ENCODE peak calls at places on chromosomes 4 and X, in ten cellular contexts. N, J, H, R, O, Z, U, C, L and E are unnamed samples. For H3K27me3, the result is how much of the 10 kb centered on the place peaks cover.

GRCh38 chr4:43337707-43338106 is 445.2 kb downstream of the GRXCR1 start:
- DNase-seq in C (no peak), U (no peak), N (no peak), Z (no peak), R (peak), L (no peak), O (no peak), H (no peak), J (no peak), E (no peak)

GRCh38 chr4:2083826-2084160 is 24.7 kb downstream of the NAT8L start:
- DNase-seq in Z (no peak), L (no peak), U (no peak), C (no peak), N (peak), J (no peak), O (no peak), R (no peak), H (no peak), E (no peak)

GRCh38 chr4:170014359-170015008 is 11.7 kb downstream of the MFAP3L start:
- DNase-seq in Z (no peak), J (no peak), L (no peak), N (no peak), H (no peak), O (peak), C (no peak), R (peak), U (no peak), E (no peak)

GRCh38 chr4:36011381-36011780 is 232.9 kb downstream of the ARAP2 start:
- DNase-seq in L (no peak), R (peak), N (no peak), Z (no peak), O (no peak), J (no peak), H (no peak), U (no peak), C (no peak), E (no peak)

GRCh38 chr4:89949782-89950387 is 55.2 kb downstream of the MMRN1 start:
- DNase-seq in L (no peak), O (no peak), H (no peak), R (no peak), Z (no peak), N (no peak), U (no peak), C (peak), J (no peak), E (no peak)

GRCh38 chrX:152861116-152861515 is 30.3 kb downstream of the NSDHL start:
- DNase-seq in H (no peak), U (no peak), J (no peak), N (no peak), L (no peak), Z (no peak), O (no peak), R (peak), C (no peak), E (no peak)

GRCh38 chr4:19772581-19772980 is 479.1 kb upstream of the SLIT2 start:
- DNase-seq in H (no peak), R (no peak), N (no peak), L (no peak), C (no peak), J (no peak), O (no peak), Z (no peak), U (no peak), E (no peak)

GRCh38 chr4:31236635-31237173 is 516.5 kb downstream of the PCDH7 start:
- DNase-seq in L (no peak), N (no peak), C (no peak), J (no peak), Z (no peak), R (peak), U (no peak), H (no peak), O (no peak), E (no peak)

GRCh38 chr4:99091174-99091573 is 2.6 kb upstream of the ADH5 start:
- DNase-seq in J (no peak), U (no peak), N (no peak), O (no peak), L (no peak), R (no peak), C (no peak), Z (no peak), H (no peak), E (no peak)

GRCh38 chr4:36386691-36387090 is 105.3 kb downstream of the DTHD1 start:
- DNase-seq in C (no peak), N (no peak), U (no peak), L (no peak), Z (no peak), R (no peak), J (no peak), O (no peak), H (no peak), E (no peak)

GRCh38 chr4:87423313-87424031 is 1.1 kb downstream of the NUDT9 start:
- DNase-seq in H (no peak), J (no peak), U (no peak), R (no peak), O (no peak), Z (no peak), N (no peak), L (no peak), C (no peak), E (no peak)

GRCh38 chr4:109184421-109184956 is 118.0 kb downstream of the COL25A1 start:
- DNase-seq in J (no peak), R (peak), O (no peak), H (no peak), U (no peak), Z (no peak), L (no peak), C (no peak), N (no peak), E (peak)

GRCh38 chr4:144591401-144591800 is 54.6 kb upstream of the HHIP start:
- DNase-seq in Z (no peak), R (peak), L (no peak), H (no peak), O (no peak), J (no peak), U (peak), N (no peak), C (peak), E (no peak)

GRCh38 chr4:99587803-99588202 is 13.2 kb downstream of the MTTP start:
- DNase-seq in R (peak), L (no peak), Z (no peak), C (no peak), H (no peak), U (no peak), J (no peak), N (no peak), O (no peak), E (no peak)

GRCh38 chrX:65874765-65875164 is 165.1 kb downstream of the VSIG4 start:
- DNase-seq in L (no peak), C (no peak), N (no peak), R (no peak), O (no peak), J (no peak), U (no peak), Z (no peak), H (no peak), E (no peak)

GRCh38 chr4:19381068-19381467 is 870.6 kb upstream of the SLIT2 start:
- DNase-seq in O (no peak), U (no peak), J (no peak), Z (no peak), H (no peak), R (peak), L (no peak), C (no peak), N (no peak), E (no peak)

GRCh38 chr4:16067515-16067914 is 16.3 kb downstream of the PROM1 start:
- DNase-seq in J (no peak), C (no peak), O (no peak), H (no peak), R (peak), N (peak), U (no peak), L (no peak), Z (no peak), E (no peak)

GRCh38 chrX:109327271-109327670 is 154.6 kb downstream of the GUCY2F start:
- DNase-seq in O (no peak), U (no peak), C (no peak), N (no peak), H (no peak), J (no peak), L (no peak), Z (no peak), R (peak), E (no peak)

GRCh38 chr4:74768857-74769525 is 25.3 kb downstream of the BTC start:
- DNase-seq in C (no peak), L (no peak), U (no peak), N (no peak), J (no peak), H (no peak), O (no peak), Z (no peak), R (peak), E (no peak)

GRCh38 chrX:70134116-70134477 is 850 bp downstream of the IGBP1 start:
- DNase-seq in J (no peak), U (no peak), L (peak), Z (no peak), H (no peak), O (no peak), R (no peak), C (peak), N (no peak), E (no peak)

GRCh38 chrX:136660896-136661295 is 12.9 kb downstream of the CD40LG start:
- DNase-seq in R (no peak), L (no peak), Z (no peak), O (no peak), U (no peak), N (no peak), C (no peak), J (no peak), H (no peak), E (no peak)

GRCh38 chrX:131728295-131729145 is 184.6 kb downstream of the OR13H1 start:
- DNase-seq in C (no peak), Z (no peak), L (peak), R (peak), J (peak), U (no peak), N (no peak), H (peak), O (peak), E (no peak)

GRCh38 chrX:133403984-133404383 is 11.3 kb downstream of the GPC4 start:
- DNase-seq in Z (no peak), L (no peak), R (no peak), O (no peak), J (no peak), N (no peak), U (no peak), H (no peak), C (no peak), E (no peak)

GRCh38 chr4:177255359-177255758 is 54.3 kb upstream of the NEIL3 start:
- DNase-seq in L (no peak), N (no peak), C (no peak), J (no peak), U (no peak), Z (no peak), O (no peak), H (no peak), R (no peak), E (no peak)

GRCh38 chrX:154775611-154776349 is 13.1 kb downstream of the DKC1 start:
- DNase-seq in C (peak), R (no peak), U (no peak), Z (no peak), H (no peak), J (no peak), O (no peak), N (no peak), L (no peak), E (no peak)

GRCh38 chr4:183876268-183876934 is 28.7 kb upstream of the STOX2 start:
- DNase-seq in R (peak), N (no peak), J (no peak), L (no peak), H (peak), U (peak), Z (peak), C (no peak), O (peak), E (no peak)

GRCh38 chrX:27968891-27969290 is 12.4 kb downstream of the DCAF8L1 start:
- DNase-seq in H (no peak), L (no peak), J (no peak), O (no peak), R (no peak), U (no peak), Z (no peak), C (no peak), N (no peak), E (no peak)

GRCh38 chrX:120697053-120697452 is 67.2 kb upstream of the C1GALT1C1 start:
- DNase-seq in R (no peak), O (no peak), U (no peak), N (no peak), C (no peak), H (no peak), L (peak), Z (no peak), J (peak), E (no peak)

GRCh38 chr4:2064276-2064991 is 5.3 kb downstream of the NAT8L start:
- DNase-seq in R (no peak), L (no peak), Z (peak), J (no peak), O (no peak), N (peak), H (no peak), C (no peak), U (peak), E (no peak)

GRCh38 chrX:10526442-10526841 is 93.9 kb downstream of the MID1 start:
- DNase-seq in U (no peak), N (no peak), Z (no peak), O (no peak), R (peak), C (no peak), L (no peak), J (no peak), H (no peak), E (no peak)

GRCh38 chrX:93874554-93874953 is 200.5 kb downstream of the FAM133A start:
- DNase-seq in N (peak), U (no peak), J (no peak), C (peak), Z (no peak), L (no peak), R (no peak), H (no peak), O (no peak), E (peak)

DNA sequence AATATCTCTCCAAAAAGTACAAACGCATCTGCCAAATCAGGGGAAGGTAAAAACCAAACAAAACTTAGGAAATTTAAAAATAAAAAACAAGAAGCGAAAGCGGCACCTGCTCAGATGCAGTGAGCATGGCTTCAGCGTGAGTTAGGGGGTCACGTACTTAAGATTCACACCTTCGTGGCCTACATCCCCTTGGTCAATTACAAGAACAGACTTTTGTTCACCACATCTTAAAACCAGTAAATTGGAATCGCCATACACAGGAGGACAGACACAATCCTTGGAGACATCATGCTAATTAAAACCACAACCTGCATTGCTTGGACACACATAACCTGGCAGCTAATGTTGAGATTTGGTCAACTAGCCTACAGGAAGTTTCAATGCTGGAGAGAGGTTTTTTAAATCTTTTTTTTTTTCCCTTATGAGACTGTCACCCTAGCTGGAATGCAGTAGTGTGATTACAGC is 12.5 kb upstream of the SEL1L3 start:
- DNase-seq in R (no peak), Z (no peak), J (peak), U (no peak), N (no peak), O (no peak), L (no peak), H (no peak), C (no peak), E (no peak)
- H3K27ac ChIP-seq in R (no peak), Z (no peak), J (peak), U (no peak), N (no peak), O (no peak), L (no peak), H (no peak), C (no peak), E (no peak)

GRCh38 chr4:125316391-125316780 is 1.6 kb downstream of the FAT4 start:
- DNase-seq in O (peak), L (no peak), Z (peak), U (peak), N (peak), J (no peak), R (no peak), H (no peak), C (peak), E (peak)
- H3K4me3 ChIP-seq in O (peak), L (no peak), Z (peak), U (peak), N (peak), J (no peak), R (peak), H (peak), C (peak), E (peak)

GRCh38 chrX:140501321-140501720 is 3.5 kb downstream of the SOX3 start:
- DNase-seq in Z (no peak), J (no peak), L (no peak), C (no peak), H (no peak), N (peak), O (no peak), U (no peak), R (no peak), E (no peak)

GRCh38 chrX:140502491-140503229 is 2.2 kb downstream of the SOX3 start:
- DNase-seq in Z (no peak), J (no peak), C (peak), H (no peak), L (no peak), R (no peak), U (no peak), O (no peak), N (peak), E (no peak)

GRCh38 chrX:140503230-140503585 is 1.7 kb downstream of the SOX3 start:
- DNase-seq in Z (no peak), O (no peak), R (no peak), U (no peak), N (peak), L (no peak), H (no peak), J (no peak), C (no peak), E (no peak)

GRCh38 chrX:140500427-140500826 is 4.4 kb downstream of the SOX3 start:
- DNase-seq in R (no peak), L (no peak), U (no peak), Z (no peak), H (no peak), N (peak), O (no peak), C (no peak), J (no peak), E (no peak)

DNA sequence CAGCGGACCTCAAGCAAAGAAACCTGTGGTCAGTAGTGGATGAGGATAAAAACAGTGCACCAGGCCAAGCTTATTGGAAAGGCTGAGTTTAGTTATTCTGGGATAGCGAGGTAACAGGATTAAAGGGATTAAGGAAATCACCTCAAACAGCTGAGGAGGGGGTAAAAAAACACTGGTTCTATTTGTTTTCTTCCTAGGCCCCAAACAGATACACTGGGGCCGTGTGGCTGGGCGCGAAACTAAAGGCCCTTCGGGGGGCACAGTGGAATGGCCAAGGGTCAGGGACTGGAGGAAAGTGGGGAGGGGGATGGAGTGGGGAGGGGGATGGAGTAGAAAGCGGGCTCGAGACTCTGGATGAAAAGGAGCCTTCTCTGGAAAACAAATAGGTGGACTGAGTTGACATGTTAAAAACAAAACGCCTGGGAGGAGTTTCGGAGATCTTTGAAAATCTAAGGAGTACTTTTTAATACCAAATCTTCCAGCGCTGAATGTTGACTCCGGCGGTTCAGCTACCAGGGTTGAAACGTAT is 2.9 kb downstream of the SOX3 start:
- DNase-seq in L (no peak), J (no peak), N (peak), U (no peak), O (no peak), R (no peak), Z (no peak), H (no peak), C (no peak), E (no peak)
- H3K27me3 ChIP-seq in L (under half), J (under half), N (half or more), U (under half), O (under half), R (under half), Z (under half), H (under half), C (half or more), E (under half)

DNA sequence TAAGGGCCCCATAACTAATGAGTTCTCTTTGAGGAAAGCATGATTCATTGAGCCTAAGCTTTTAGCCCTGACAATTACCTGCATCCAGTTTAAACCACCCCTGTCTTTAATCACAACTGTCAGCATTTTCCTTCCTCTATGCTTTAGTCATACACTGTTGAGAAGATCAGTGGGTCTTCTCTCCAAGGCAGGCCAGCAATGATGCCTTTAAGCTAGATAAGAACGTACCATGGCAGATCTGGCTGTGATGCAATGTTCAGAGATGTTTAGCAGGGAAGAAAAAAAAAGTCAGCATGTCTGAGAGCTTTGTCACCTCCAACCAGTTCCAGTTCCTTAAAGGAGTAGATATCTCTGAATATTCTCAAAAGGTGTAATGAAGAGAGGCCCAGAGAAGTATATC is 179.8 kb upstream of the RASGEF1B start:
- DNase-seq in O (no peak), Z (no peak), J (no peak), L (no peak), C (no peak), R (peak), U (no peak), H (no peak), N (no peak), E (no peak)
- H3K27ac ChIP-seq in O (no peak), Z (no peak), J (no peak), L (no peak), C (no peak), R (no peak), U (no peak), H (no peak), N (no peak), E (no peak)

GRCh38 chr4:113596396-113596795 is 165.1 kb downstream of the CAMK2D start:
- DNase-seq in L (no peak), U (no peak), R (no peak), O (no peak), Z (no peak), C (no peak), N (no peak), H (no peak), J (no peak), E (no peak)

GRCh38 chr4:113588895-113589668 is 172.5 kb downstream of the CAMK2D start:
- DNase-seq in H (no peak), Z (no peak), L (no peak), J (no peak), O (no peak), N (no peak), U (no peak), C (no peak), R (peak), E (no peak)

GRCh38 chr4:113591982-113592381 is 169.6 kb downstream of the CAMK2D start:
- DNase-seq in L (no peak), U (no peak), N (no peak), Z (no peak), O (no peak), H (no peak), J (no peak), R (peak), C (no peak), E (no peak)

GRCh38 chr4:113594231-113594556 is 167.3 kb downstream of the CAMK2D start:
- DNase-seq in R (no peak), U (no peak), N (no peak), C (no peak), L (no peak), H (no peak), J (no peak), O (no peak), Z (no peak), E (no peak)

GRCh38 chr4:113593400-113594230 is 167.9 kb downstream of the CAMK2D start:
- DNase-seq in Z (no peak), N (no peak), H (no peak), R (no peak), L (no peak), O (no peak), C (no peak), J (peak), U (no peak), E (no peak)
- H3K4me3 ChIP-seq in Z (no peak), N (no peak), H (no peak), R (no peak), L (no peak), O (no peak), C (no peak), J (no peak), U (no peak), E (no peak)